ENCODE peak calls at places on chromosomes 4 and X, in nine cellular contexts. F, O, P, Y, T, C, Q, K and L are unnamed samples.

GRCh38 chr4:101199507-101200285 is 147.6 kb downstream of the PPP3CA start:
- DNase-seq in F (peak), O (no peak), P (no peak), Y (no peak), T (no peak), C (no peak), Q (no peak), K (no peak), L (no peak)

GRCh38 chrX:13167444-13168207 is 123.2 kb upstream of the FAM9C start:
- DNase-seq in F (peak), O (no peak), P (no peak), Y (no peak), T (no peak), C (peak), Q (no peak), K (no peak), L (no peak)

GRCh38 chr4:2915789-2916188 is 47.4 kb downstream of the NOP14 start:
- DNase-seq in F (no peak), O (no peak), P (no peak), Y (no peak), T (no peak), C (no peak), Q (no peak), K (no peak), L (no peak)

GRCh38 chrX:123756320-123756719 is 23.5 kb upstream of the THOC2 start:
- DNase-seq in F (peak), O (no peak), P (no peak), Y (no peak), T (peak), C (no peak), Q (no peak), K (no peak), L (no peak)

GRCh38 chr4:37922323-37922722 is 31.4 kb downstream of the TBC1D1 start:
- DNase-seq in F (peak), O (no peak), P (no peak), Y (no peak), T (no peak), C (no peak), Q (no peak), K (no peak), L (no peak)

GRCh38 chrX:39871648-39872047 is 226.1 kb downstream of the BCOR start:
- DNase-seq in F (no peak), O (no peak), P (no peak), Y (no peak), T (no peak), C (no peak), Q (no peak), K (no peak), L (no peak)

GRCh38 chrX:2640436-2641150 is 50.5 kb upstream of the CD99 start:
- DNase-seq in F (peak), O (no peak), P (no peak), Y (no peak), T (no peak), C (no peak), Q (no peak), K (no peak), L (no peak)

GRCh38 chr4:128130621-128131020 is 69.5 kb downstream of the LARP1B start:
- DNase-seq in F (peak), O (no peak), P (no peak), Y (no peak), T (no peak), C (no peak), Q (no peak), K (no peak), L (no peak)

GRCh38 chr4:13766722-13767495 is 139.4 kb upstream of the BOD1L1 start:
- DNase-seq in F (no peak), O (no peak), P (no peak), Y (no peak), T (no peak), C (no peak), Q (no peak), K (no peak), L (no peak)

GRCh38 chr4:27154706-27155105 is 294.1 kb downstream of the STIM2 start:
- DNase-seq in F (peak), O (no peak), P (no peak), Y (no peak), T (no peak), C (no peak), Q (no peak), K (no peak), L (peak)

GRCh38 chr4:150259861-150260567 is 181.8 kb downstream of the DCLK2 start:
- DNase-seq in F (no peak), O (no peak), P (no peak), Y (no peak), T (no peak), C (no peak), Q (no peak), K (no peak), L (no peak)

GRCh38 chrX:70132877-70133302 is 357 bp upstream of the IGBP1 start:
- DNase-seq in F (peak), O (no peak), P (no peak), Y (no peak), T (no peak), C (no peak), Q (no peak), K (no peak), L (no peak)

GRCh38 chrX:67544281-67544680 is 460 bp downstream of the AR start:
- DNase-seq in F (peak), O (no peak), P (no peak), Y (no peak), T (peak), C (no peak), Q (peak), K (no peak), L (no peak)

GRCh38 chrX:64894454-64895038 is 81.7 kb downstream of the ZC4H2 start:
- DNase-seq in F (no peak), O (no peak), P (peak), Y (peak), T (peak), C (peak), Q (no peak), K (peak), L (no peak)

GRCh38 chr4:173958445-173958844 is 325.0 kb downstream of the FBXO8 start:
- DNase-seq in F (peak), O (no peak), P (no peak), Y (no peak), T (no peak), C (no peak), Q (no peak), K (no peak), L (no peak)

GRCh38 chrX:19840899-19841648 is 46.3 kb downstream of the SH3KBP1 start:
- DNase-seq in F (peak), O (peak), P (no peak), Y (peak), T (no peak), C (no peak), Q (no peak), K (no peak), L (no peak)

GRCh38 chrX:19848110-19848509 is 39.3 kb downstream of the SH3KBP1 start:
- DNase-seq in F (no peak), O (no peak), P (no peak), Y (no peak), T (no peak), C (no peak), Q (no peak), K (no peak), L (no peak)

GRCh38 chrX:19839770-19840254 is 47.6 kb downstream of the SH3KBP1 start:
- DNase-seq in F (peak), O (peak), P (no peak), Y (no peak), T (no peak), C (no peak), Q (no peak), K (no peak), L (peak)

GRCh38 chrX:19846995-19847790 is 40.2 kb downstream of the SH3KBP1 start:
- DNase-seq in F (peak), O (no peak), P (no peak), Y (no peak), T (peak), C (peak), Q (no peak), K (no peak), L (no peak)

DNA sequence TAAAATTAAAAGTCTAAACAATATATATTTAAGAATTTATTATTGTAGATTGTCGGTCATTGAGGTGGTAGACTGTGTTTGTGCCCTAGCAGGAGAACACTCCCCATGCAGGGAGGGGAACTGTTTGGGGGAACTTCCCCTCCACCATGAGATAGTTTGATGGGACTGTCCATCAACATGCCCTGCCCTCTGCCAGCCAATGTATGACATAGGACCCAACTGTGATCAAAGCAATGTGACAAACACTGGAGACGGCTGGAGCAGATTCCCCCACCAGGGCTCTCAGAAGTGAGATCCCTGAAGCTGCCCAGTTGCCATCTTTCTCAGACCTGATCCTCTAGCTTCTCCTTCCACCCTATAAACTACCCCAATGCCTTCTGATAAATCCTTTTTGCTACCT is 44.9 kb downstream of the SH3KBP1 start:
- DNase-seq in F (no peak), O (no peak), P (no peak), Y (no peak), T (no peak), C (no peak), Q (no peak), K (no peak), L (no peak)
- H3K27ac ChIP-seq in F (no peak), O (no peak), P (no peak), Y (no peak), T (no peak), C (no peak), Q (no peak), K (no peak), L (no peak)

GRCh38 chr4:152463562-152463961 is 72.3 kb downstream of the FBXW7 start:
- DNase-seq in F (peak), O (no peak), P (no peak), Y (no peak), T (no peak), C (no peak), Q (no peak), K (no peak), L (no peak)
- H3K27ac ChIP-seq in F (no peak), O (no peak), P (no peak), Y (no peak), T (no peak), C (no peak), Q (no peak), K (no peak), L (no peak)

GRCh38 chrX:136032370-136032769 is 47.1 kb downstream of the SLC9A6 start:
- DNase-seq in F (no peak), O (no peak), P (no peak), Y (no peak), T (no peak), C (no peak), Q (no peak), K (no peak), L (no peak)
- H3K27ac ChIP-seq in F (no peak), O (no peak), P (peak), Y (no peak), T (peak), C (no peak), Q (no peak), K (no peak), L (no peak)

DNA sequence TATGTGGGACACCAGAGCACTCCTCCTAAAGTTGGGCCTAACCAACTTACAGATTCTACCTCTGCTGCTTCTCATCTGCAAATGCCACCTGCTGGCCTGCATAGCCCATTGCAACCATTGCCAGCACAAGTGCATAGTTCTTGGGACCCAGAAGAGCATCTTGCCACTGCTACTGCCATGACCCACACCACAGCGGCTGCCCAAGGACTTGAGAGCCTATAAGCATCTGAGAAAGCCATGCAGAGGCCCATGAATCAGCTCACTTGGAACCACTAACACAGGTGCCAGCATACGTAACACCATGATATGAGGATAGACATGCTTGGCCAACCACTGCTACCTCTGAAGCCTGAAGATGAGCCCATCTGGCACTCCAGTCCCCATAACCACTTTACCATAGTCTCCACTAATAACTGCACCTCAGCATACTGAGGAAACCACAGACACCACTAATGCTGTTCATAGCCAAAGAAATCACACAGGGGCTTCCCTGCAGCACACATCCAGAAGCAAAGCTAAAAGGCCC is 258.1 kb upstream of the AGTR2 start:
- DNase-seq in F (no peak), O (no peak), P (peak), Y (no peak), T (no peak), C (no peak), Q (no peak), K (no peak), L (no peak)
- H3K27ac ChIP-seq in F (no peak), O (no peak), P (no peak), Y (no peak), T (no peak), C (no peak), Q (no peak), K (no peak), L (no peak)